ENCODE peak calls at places on chromosomes 12 and 14, in four cellular contexts. R, K, S and B are unnamed samples.

GRCh38 chr14:92014014-92014413 is 25.8 kb downstream of the TRIP11 start:
- DNase-seq in R (no peak), K (no peak), S (no peak), B (no peak)

GRCh38 chr12:47886471-47887240 is 18.1 kb downstream of the VDR start:
- DNase-seq in R (no peak), K (no peak), S (no peak), B (no peak)

GRCh38 chr12:74292351-74293194 is 245.1 kb upstream of the ATXN7L3B start:
- DNase-seq in R (peak; percentile 78), K (no peak), S (no peak), B (no peak)

GRCh38 chr12:121452356-121453021 is 52.6 kb downstream of the RNF34 start:
- DNase-seq in R (no peak), K (no peak), S (no peak), B (no peak)

GRCh38 chr12:41564816-41565215 is 376.7 kb downstream of the PDZRN4 start:
- DNase-seq in R (no peak), K (no peak), S (no peak), B (no peak)

GRCh38 chr14:21987937-21988336 is 314.3 kb upstream of the OR4E1 start:
- DNase-seq in R (peak; percentile 30), K (no peak), S (peak; percentile 68), B (no peak)

GRCh38 chr14:76883437-76883836 is 57.2 kb downstream of the LRRC74A start:
- DNase-seq in R (no peak), K (no peak), S (no peak), B (no peak)

GRCh38 chr12:80469681-80470080 is 25.6 kb downstream of the PTPRQ start:
- DNase-seq in R (no peak), K (no peak), S (no peak), B (no peak)

GRCh38 chr12:109115758-109116610 is at the start of gene ACACB:
- DNase-seq in R (no peak), K (no peak), S (peak; percentile 94), B (no peak)

GRCh38 chr12:26871985-26872384 is 39.0 kb upstream of the ITPR2 start:
- DNase-seq in R (no peak), K (no peak), S (no peak), B (no peak)

GRCh38 chr14:104968153-104968527 is 10.0 kb downstream of the AHNAK2 start:
- DNase-seq in R (no peak), K (no peak), S (no peak), B (peak; percentile 79)

GRCh38 chr14:64303471-64303917 is 9.3 kb upstream of the ESR2 start:
- DNase-seq in R (peak; percentile 41), K (peak; percentile 1), S (peak; percentile 63), B (no peak)

GRCh38 chr12:95838125-95838524 is 20.6 kb upstream of the SNRPF start:
- DNase-seq in R (no peak), K (no peak), S (peak; percentile 49), B (no peak)

GRCh38 chr12:115199831-115200230 is 515.9 kb upstream of the TBX3 start:
- DNase-seq in R (no peak), K (no peak), S (no peak), B (no peak)

GRCh38 chr14:50800032-50800431 is 30.9 kb downstream of the NIN start:
- DNase-seq in R (no peak), K (no peak), S (no peak), B (no peak)

GRCh38 chr12:18383203-18383602 is 121.9 kb downstream of the PIK3C2G start:
- DNase-seq in R (no peak), K (no peak), S (peak; percentile 67), B (no peak)

GRCh38 chr14:73991097-73991496 is 28.0 kb downstream of the ENTPD5 start:
- DNase-seq in R (no peak), K (no peak), S (no peak), B (no peak)

GRCh38 chr12:128992550-128992949 is 139.3 kb downstream of the GLT1D1 start:
- DNase-seq in R (no peak), K (no peak), S (no peak), B (no peak)

GRCh38 chr14:98008381-98009113 is 1211.4 kb downstream of the VRK1 start:
- DNase-seq in R (no peak), K (no peak), S (no peak), B (no peak)

GRCh38 chr14:90624732-90625444 is 191.3 kb downstream of the TTC7B start:
- DNase-seq in R (no peak), K (no peak), S (peak; percentile 53), B (no peak)

GRCh38 chr14:94395306-94395899 is 7.0 kb upstream of the SERPINA1 start:
- DNase-seq in R (no peak), K (peak; percentile 32), S (no peak), B (no peak)

GRCh38 chr12:53989227-53990113 is 4.5 kb downstream of the HOXC10 start:
- DNase-seq in R (peak; percentile 50), K (no peak), S (peak; percentile 56), B (no peak)

GRCh38 chr12:19307451-19307850 is 131.8 kb upstream of the AEBP2 start:
- DNase-seq in R (no peak), K (no peak), S (no peak), B (no peak)

GRCh38 chr14:68951051-68951797 is 27.9 kb downstream of the ACTN1 start:
- DNase-seq in R (no peak), K (peak; percentile 54), S (no peak), B (no peak)

GRCh38 chr14:26872510-26872909 is 274.7 kb upstream of the NOVA1 start:
- DNase-seq in R (peak; percentile 3), K (no peak), S (no peak), B (no peak)

GRCh38 chr14:72104011-72104613 is 171.9 kb downstream of the RGS6 start:
- DNase-seq in R (peak; percentile 38), K (no peak), S (no peak), B (peak; percentile 21)

DNA sequence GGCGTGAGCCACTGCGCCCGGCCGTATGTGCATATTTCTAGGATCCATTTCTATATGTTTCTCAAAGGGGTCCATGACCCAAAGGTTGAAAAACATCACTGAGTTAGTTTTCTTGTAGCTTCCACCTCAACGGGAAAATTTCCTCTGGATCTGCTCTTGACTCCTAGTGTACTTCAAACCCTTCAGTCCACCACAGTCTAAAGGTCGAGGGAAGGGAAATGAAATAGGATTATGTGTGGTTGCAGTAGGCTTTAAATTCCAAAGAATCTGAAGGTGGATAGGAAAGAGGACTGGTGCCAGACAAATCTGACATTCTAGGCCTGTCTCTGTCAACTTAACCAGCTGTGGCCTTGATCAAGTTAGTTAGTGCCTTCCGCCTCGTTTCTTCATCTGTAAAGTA is 1.7 kb upstream of the SUOX start:
- DNase-seq in R (no peak), K (no peak), S (peak; percentile 13), B (no peak)
- TF ChIP-seq GABPA in R (no peak), K (no peak), S (no peak), B (no peak)

DNA sequence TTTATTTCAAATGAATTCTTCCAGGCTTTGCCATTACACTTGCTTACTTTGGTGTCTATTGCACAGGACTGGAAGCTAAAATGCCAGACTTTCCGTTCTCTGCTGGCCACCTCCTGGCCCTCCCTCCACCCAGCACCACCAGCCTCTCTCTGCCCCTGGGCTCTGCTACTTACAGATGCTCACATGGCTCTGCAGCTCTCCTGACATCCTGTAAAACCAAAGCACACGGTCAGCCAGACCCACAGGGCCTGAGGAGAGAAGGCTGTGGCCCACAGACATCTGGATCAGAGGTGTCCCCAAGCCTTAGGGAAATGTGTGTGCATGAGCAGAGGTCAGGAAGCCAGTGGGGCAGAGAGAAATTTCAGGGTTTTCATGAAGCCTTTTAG is 11.6 kb upstream of the KRT1 start:
- DNase-seq in R (no peak), K (no peak), S (no peak), B (no peak)
- TF ChIP-seq GABPA in R (no peak), K (no peak), S (no peak), B (no peak)

GRCh38 chr14:103102689-103103260 is 8.2 kb downstream of the EXOC3L4 start:
- DNase-seq in R (no peak), K (no peak), S (no peak), B (no peak)

GRCh38 chr14:103103461-103104388 is 9.2 kb downstream of the EXOC3L4 start:
- DNase-seq in R (no peak), K (no peak), S (peak; percentile 87), B (peak; percentile 76)

GRCh38 chr14:103104389-103104653 is 9.8 kb downstream of the EXOC3L4 start:
- DNase-seq in R (no peak), K (no peak), S (no peak), B (no peak)

GRCh38 chr14:103105580-103106168 is 11.1 kb downstream of the EXOC3L4 start:
- DNase-seq in R (peak; percentile 14), K (no peak), S (no peak), B (no peak)

GRCh38 chr14:103104654-103105511 is 10.4 kb downstream of the EXOC3L4 start:
- DNase-seq in R (peak; percentile 71), K (peak; percentile 59), S (no peak), B (no peak)
- TF ChIP-seq GABPA in R (no peak), K (no peak), S (no peak), B (no peak)

DNA sequence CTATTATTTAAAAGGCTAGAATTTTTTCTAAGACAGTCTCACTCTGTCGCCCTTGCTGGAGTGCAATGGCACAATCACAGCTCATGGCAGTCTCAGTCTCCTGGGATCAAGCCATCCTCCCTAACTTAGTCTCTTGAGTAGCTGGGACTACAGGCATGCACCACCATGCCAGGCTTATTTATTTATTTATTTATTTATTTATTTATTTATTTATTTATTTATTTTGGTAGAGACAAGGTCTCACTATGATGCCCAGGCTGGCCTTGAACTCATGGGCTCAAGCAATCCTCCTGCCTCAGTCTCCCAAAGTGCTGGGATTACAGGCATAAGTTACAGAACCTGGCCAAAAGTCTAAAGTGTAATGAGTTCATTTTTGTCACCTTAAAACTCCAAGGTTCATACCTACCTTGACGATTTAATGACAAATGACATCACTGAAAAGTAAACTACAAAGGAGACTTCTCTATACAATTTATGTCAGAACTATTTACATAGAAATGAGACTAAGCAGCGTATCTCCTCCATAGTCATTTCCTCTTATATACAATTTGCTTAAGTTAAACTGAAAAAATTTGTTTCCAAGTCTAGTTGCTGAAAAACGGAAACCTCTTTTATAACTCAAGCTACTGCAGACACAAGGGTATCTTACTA is 78.2 kb downstream of the EPS8 start:
- DNase-seq in R (no peak), K (no peak), S (no peak), B (no peak)
- TF ChIP-seq GABPA in R (no peak), K (no peak), S (no peak), B (no peak)

GRCh38 chr14:103546651-103547454 is 15.6 kb downstream of the BAG5 start:
- DNase-seq in R (peak; percentile 75), K (no peak), S (peak; percentile 44), B (peak; percentile 98)
- TF ChIP-seq GABPA in R (no peak), K (no peak), S (no peak), B (peak; percentile 65)

GRCh38 chr12:51926718-51927117 is 19.4 kb downstream of the ACVRL1 start:
- DNase-seq in R (peak; percentile 63), K (no peak), S (peak; percentile 23), B (no peak)

GRCh38 chr12:51925400-51926063 is 18.2 kb downstream of the ACVRL1 start:
- DNase-seq in R (no peak), K (no peak), S (no peak), B (no peak)

GRCh38 chr12:51924551-51925399 is 17.5 kb downstream of the ACVRL1 start:
- DNase-seq in R (no peak), K (no peak), S (no peak), B (no peak)

GRCh38 chr12:51923506-51924365 is 16.4 kb downstream of the ACVRL1 start:
- DNase-seq in R (peak; percentile 70), K (no peak), S (no peak), B (no peak)

GRCh38 chr12:51926064-51926632 is 18.8 kb downstream of the ACVRL1 start:
- DNase-seq in R (peak; percentile 79), K (no peak), S (no peak), B (no peak)
- TF ChIP-seq GABPA in R (peak; percentile 72), K (no peak), S (no peak), B (no peak)

GRCh38 chr12:90770861-90771260 is 184.1 kb downstream of the CCER1 start:
- DNase-seq in R (no peak), K (no peak), S (no peak), B (no peak)
- TF ChIP-seq GABPA in R (no peak), K (no peak), S (no peak), B (no peak)